ENCODE peak calls at places on chromosomes 3 and 15, in six cellular contexts. A is AG04449; B is CD8-positive, alpha-beta T cell; J is stimulated activated CD8-positive, alpha-beta memory T cell treated with anti-CD3 and anti-CD28 coated beads, Interleukin-15, amount 100 ng/mL, for 1 hour; N is NCI-H524; Y is Calu3. V is an unnamed sample.
A peak's percentile ranks its signal among the peaks of the same experiment; 100 is the strongest.

GRCh38 chr3:191792580-191792979 is 331.6 kb downstream of the PYDC2 start:
- DNase-seq in A (no peak), B (no peak), J (no peak), N (no peak), Y (no peak), V (no peak)

GRCh38 chr3:33787328-33788009 is 11.0 kb upstream of the PDCD6IP start:
- DNase-seq in A (peak; percentile 9), B (peak; percentile 41), J (peak; percentile 22), N (no peak), Y (peak; percentile 54), V (peak; percentile 55)

GRCh38 chr15:25682349-25682748 is 180.8 kb downstream of the ATP10A start:
- DNase-seq in A (no peak), B (no peak), J (no peak), N (no peak), Y (no peak), V (no peak)

GRCh38 chr15:90674476-90674875 is 42.7 kb upstream of the BLM start:
- DNase-seq in A (no peak), B (no peak), J (no peak), N (no peak), Y (no peak), V (no peak)

GRCh38 chr3:113556556-113557335 is 24.4 kb downstream of the SIDT1 start:
- DNase-seq in A (no peak), B (no peak), J (no peak), N (no peak), Y (no peak), V (no peak)

GRCh38 chr3:29373016-29373690 is 92.3 kb downstream of the RBMS3 start:
- DNase-seq in A (no peak), B (no peak), J (no peak), N (no peak), Y (no peak), V (no peak)

GRCh38 chr15:76994971-76995945 is at the start of gene PSTPIP1:
- DNase-seq in A (no peak), B (peak; percentile 72), J (no peak), N (no peak), Y (no peak), V (no peak)

GRCh38 chr3:158451405-158452045 is 119.5 kb upstream of the MLF1 start:
- DNase-seq in A (no peak), B (no peak), J (no peak), N (no peak), Y (no peak), V (no peak)

GRCh38 chr15:40032125-40032839 is 6.7 kb downstream of the SRP14 start:
- DNase-seq in A (no peak), B (no peak), J (no peak), N (no peak), Y (no peak), V (no peak)

GRCh38 chr3:48397767-48398681 is 26.0 kb downstream of the FBXW12 start:
- DNase-seq in A (no peak), B (no peak), J (no peak), N (no peak), Y (no peak), V (no peak)

GRCh38 chr3:181105636-181106035 is 116.1 kb upstream of the DNAJC19 start:
- DNase-seq in A (no peak), B (no peak), J (no peak), N (peak; percentile 76), Y (no peak), V (no peak)

GRCh38 chr3:174355505-174355904 is 503.6 kb upstream of the NAALADL2 start:
- DNase-seq in A (no peak), B (no peak), J (no peak), N (no peak), Y (peak; percentile 23), V (peak; percentile 61)

GRCh38 chr15:49313650-49314049 is 109.4 kb upstream of the FGF7 start:
- DNase-seq in A (peak; percentile 78), B (no peak), J (no peak), N (no peak), Y (no peak), V (no peak)

GRCh38 chr3:69181592-69182211 is 59.3 kb upstream of the LMOD3 start:
- DNase-seq in A (no peak), B (no peak), J (no peak), N (no peak), Y (peak; percentile 64), V (peak; percentile 59)

GRCh38 chr3:64908292-64908691 is 220.5 kb upstream of the ADAMTS9 start:
- DNase-seq in A (no peak), B (no peak), J (no peak), N (no peak), Y (peak; percentile 43), V (no peak)

GRCh38 chr15:89150762-89151305 is 62.6 kb downstream of the ABHD2 start:
- DNase-seq in A (no peak), B (no peak), J (no peak), N (peak; percentile 26), Y (peak; percentile 52), V (peak; percentile 84)

GRCh38 chr15:31300981-31301686 is 25.5 kb upstream of the KLF13 start:
- DNase-seq in A (no peak), B (no peak), J (no peak), N (peak; percentile 97), Y (no peak), V (peak; percentile 19)

GRCh38 chr3:4311496-4311895 is 8.3 kb downstream of the SETMAR start:
- DNase-seq in A (no peak), B (no peak), J (no peak), N (no peak), Y (no peak), V (no peak)

GRCh38 chr15:83833569-83833968 is 179.6 kb downstream of the ADAMTSL3 start:
- DNase-seq in A (no peak), B (no peak), J (no peak), N (no peak), Y (no peak), V (no peak)

GRCh38 chr3:3172627-3173026 is 6.9 kb downstream of the CRBN start:
- DNase-seq in A (no peak), B (no peak), J (no peak), N (no peak), Y (no peak), V (no peak)

GRCh38 chr3:131807822-131808221 is 227.0 kb downstream of the CPNE4 start:
- DNase-seq in A (no peak), B (no peak), J (no peak), N (no peak), Y (no peak), V (no peak)

GRCh38 chr3:175070946-175071345 is 211.8 kb downstream of the NAALADL2 start:
- DNase-seq in A (no peak), B (no peak), J (no peak), N (no peak), Y (peak; percentile 63), V (peak; percentile 60)

GRCh38 chr3:101179637-101180036 is 140.7 kb downstream of the IMPG2 start:
- DNase-seq in A (peak; percentile 67), B (no peak), J (no peak), N (no peak), Y (no peak), V (no peak)

GRCh38 chr15:71252036-71252898 is 137.0 kb downstream of the THSD4 start:
- DNase-seq in A (no peak), B (no peak), J (no peak), N (no peak), Y (peak; percentile 59), V (no peak)

GRCh38 chr3:128495435-128495970 is 2.5 kb upstream of the GATA2 start:
- DNase-seq in A (no peak), B (no peak), J (no peak), N (no peak), Y (no peak), V (peak; percentile 38)

GRCh38 chr3:94525039-94525438 is 462.2 kb downstream of the NSUN3 start:
- DNase-seq in A (no peak), B (no peak), J (no peak), N (no peak), Y (no peak), V (peak; percentile 64)

GRCh38 chr3:33438871-33439270 is 1.3 kb downstream of the UBP1 start:
- DNase-seq in A (no peak), B (no peak), J (no peak), N (no peak), Y (no peak), V (no peak)

GRCh38 chr15:77840962-77841361 is 208.2 kb upstream of the LINGO1 start:
- DNase-seq in A (peak; percentile 14), B (no peak), J (no peak), N (no peak), Y (no peak), V (no peak)

GRCh38 chr3:181358555-181358954 is 353.2 kb upstream of the SOX2 start:
- DNase-seq in A (no peak), B (no peak), J (no peak), N (no peak), Y (no peak), V (no peak)

GRCh38 chr3:30531017-30531570 is 75.3 kb upstream of the TGFBR2 start:
- DNase-seq in A (no peak), B (no peak), J (no peak), N (no peak), Y (no peak), V (no peak)

GRCh38 chr15:31024330-31024729 is 32.9 kb upstream of the MTMR10 start:
- DNase-seq in A (peak; percentile 97), B (no peak), J (no peak), N (no peak), Y (peak; percentile 3), V (peak; percentile 19)

GRCh38 chr3:167978071-167978470 is 117.7 kb downstream of the GOLIM4 start:
- DNase-seq in A (no peak), B (no peak), J (no peak), N (no peak), Y (peak; percentile 69), V (peak; percentile 93)